ENCODE peak calls at places on chromosomes 2 and 18, in six cellular contexts. T is neuronal stem cell, I is IMR-90, V is H1, O is H9, Q is trophoblast cell. P is an unnamed sample.

GRCh38 chr2:170823800-170824153 is 7.1 kb downstream of the GAD1 start:
- DNase-seq in T (peak), I (no peak), V (peak), O (peak), Q (no peak), P (no peak)

GRCh38 chr18:69839497-69839896 is 108.2 kb downstream of the CD226 start:
- DNase-seq in T (no peak), I (no peak), V (no peak), O (peak), Q (no peak), P (no peak)

GRCh38 chr2:43001787-43002468 is 209.5 kb upstream of the HAAO start:
- DNase-seq in T (no peak), I (no peak), V (no peak), O (no peak), Q (no peak), P (no peak)

GRCh38 chr2:86017901-86018896 is 87.5 kb downstream of the POLR1A start:
- DNase-seq in T (no peak), I (peak), V (no peak), O (no peak), Q (peak), P (no peak)

GRCh38 chr18:74182335-74182734 is 34.0 kb downstream of the TIMM21 start:
- DNase-seq in T (no peak), I (no peak), V (no peak), O (no peak), Q (no peak), P (no peak)

GRCh38 chr18:55079067-55079466 is 119.8 kb upstream of the CCDC68 start:
- DNase-seq in T (no peak), I (no peak), V (no peak), O (no peak), Q (no peak), P (no peak)

GRCh38 chr2:10369269-10370255 is 66.9 kb downstream of the HPCAL1 start:
- DNase-seq in T (no peak), I (no peak), V (no peak), O (no peak), Q (peak), P (no peak)

GRCh38 chr2:229089806-229090205 is 181.3 kb downstream of the PID1 start:
- DNase-seq in T (no peak), I (no peak), V (no peak), O (no peak), Q (no peak), P (no peak)

GRCh38 chr2:230956827-230957755 is 32.0 kb upstream of the GPR55 start:
- DNase-seq in T (peak), I (peak), V (peak), O (peak), Q (peak), P (peak)

GRCh38 chr2:124663293-124663997 is 638.4 kb downstream of the CNTNAP5 start:
- DNase-seq in T (no peak), I (no peak), V (no peak), O (no peak), Q (no peak), P (no peak)

GRCh38 chr2:230134496-230135073 is 65.9 kb upstream of the SLC16A14 start:
- DNase-seq in T (no peak), I (peak), V (no peak), O (no peak), Q (peak), P (peak)

GRCh38 chr2:86054539-86055082 is 51.1 kb downstream of the POLR1A start:
- DNase-seq in T (no peak), I (peak), V (no peak), O (peak), Q (no peak), P (no peak)

GRCh38 chr2:189444322-189444721 is 3.0 kb downstream of the WDR75 start:
- DNase-seq in T (no peak), I (peak), V (no peak), O (no peak), Q (no peak), P (peak)

GRCh38 chr2:106561356-106561755 is 74.2 kb downstream of the CD8B2 start:
- DNase-seq in T (no peak), I (no peak), V (no peak), O (no peak), Q (no peak), P (no peak)

GRCh38 chr2:146388757-146389156 is 1456.1 kb upstream of the ACVR2A start:
- DNase-seq in T (no peak), I (no peak), V (no peak), O (no peak), Q (no peak), P (peak)

GRCh38 chr2:86790134-86790827 is 432 bp downstream of the CD8A start:
- DNase-seq in T (no peak), I (no peak), V (peak), O (peak), Q (no peak), P (no peak)

GRCh38 chr2:176130153-176130916 is 830 bp downstream of the HOXD8 start:
- DNase-seq in T (no peak), I (no peak), V (peak), O (peak), Q (peak), P (peak)

GRCh38 chr2:101704816-101705565 is 7.5 kb downstream of the MAP4K4 start:
- DNase-seq in T (no peak), I (peak), V (no peak), O (no peak), Q (no peak), P (peak)

GRCh38 chr18:13239557-13239956 is 21.0 kb downstream of the LDLRAD4 start:
- DNase-seq in T (no peak), I (no peak), V (no peak), O (no peak), Q (no peak), P (no peak)

GRCh38 chr2:224816816-224817215 is 100.7 kb upstream of the CCDC195 start:
- DNase-seq in T (no peak), I (peak), V (no peak), O (no peak), Q (peak), P (peak)

GRCh38 chr2:27901219-27901618 is 10.7 kb downstream of the BABAM2 start:
- DNase-seq in T (no peak), I (peak), V (no peak), O (no peak), Q (no peak), P (no peak)

GRCh38 chr2:141863964-141864363 is 266.9 kb downstream of the LRP1B start:
- DNase-seq in T (no peak), I (no peak), V (no peak), O (no peak), Q (no peak), P (no peak)
- H4K91ac ChIP-seq in T (no peak), I (no peak), V (no peak), O (no peak), Q (no peak), P (no peak)

GRCh38 chr2:120681181-120681580 is 54.5 kb upstream of the GLI2 start:
- DNase-seq in T (no peak), I (no peak), V (no peak), O (no peak), Q (no peak), P (no peak)
- H4K91ac ChIP-seq in T (no peak), I (no peak), V (no peak), O (no peak), Q (no peak), P (no peak)

DNA sequence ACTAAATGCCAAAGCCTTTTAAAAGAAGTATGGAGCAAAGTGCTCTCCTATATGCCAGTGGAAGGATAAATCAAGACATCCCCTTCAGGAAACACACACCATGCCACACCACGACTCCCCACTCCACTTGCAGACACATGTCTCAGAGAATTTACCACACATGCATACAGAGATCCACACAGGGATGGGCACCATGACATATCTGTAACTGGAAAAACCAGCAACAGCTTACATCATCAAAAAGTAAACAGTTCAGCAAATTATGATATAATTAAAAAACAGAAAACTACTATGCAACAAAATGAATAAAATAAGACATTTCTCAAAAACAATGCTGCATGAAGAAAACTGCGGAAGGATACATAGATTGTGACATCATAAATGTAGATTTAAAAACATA is 29.6 kb downstream of the RBMS1 start:
- DNase-seq in T (no peak), I (no peak), V (no peak), O (no peak), Q (no peak), P (no peak)
- H4K91ac ChIP-seq in T (no peak), I (no peak), V (no peak), O (no peak), Q (no peak), P (no peak)

GRCh38 chr2:144515694-144516416 is 4.1 kb downstream of the ZEB2 start:
- DNase-seq in T (no peak), I (no peak), V (peak), O (no peak), Q (no peak), P (peak)
- H4K91ac ChIP-seq in T (no peak), I (peak), V (no peak), O (no peak), Q (peak), P (peak)

GRCh38 chr2:236061899-236062298 is 106.3 kb downstream of the GBX2 start:
- DNase-seq in T (no peak), I (no peak), V (no peak), O (no peak), Q (peak), P (no peak)
- H4K91ac ChIP-seq in T (no peak), I (no peak), V (peak), O (no peak), Q (no peak), P (no peak)

GRCh38 chr2:71253476-71253875 is 26.6 kb upstream of the PAIP2B start:
- DNase-seq in T (no peak), I (no peak), V (no peak), O (no peak), Q (no peak), P (no peak)
- H4K91ac ChIP-seq in T (no peak), I (no peak), V (no peak), O (no peak), Q (no peak), P (no peak)

P was measured in mesenchymal stem cell.